ENCODE peak calls at places on chromosome 2, in ten cellular contexts. K is colonic mucosa, E is ovary, F is keratinocyte, X is dorsolateral prefrontal cortex, R is cardiac muscle cell, Y is fibroblast of lung, P is spleen, W is IMR-90, Q is transverse colon. J is an unnamed sample.

GRCh38 chr2:109516445-109517117 is 97.2 kb downstream of the SEPTIN10 start:
- DNase-seq in K (peak), E (no peak), F (no peak), X (no peak), R (peak), Y (peak), P (no peak), W (peak), Q (peak), J (peak)

GRCh38 chr2:180707867-180708205 is 272.6 kb upstream of the UBE2E3 start:
- DNase-seq in K (peak), E (no peak), F (peak), X (no peak), R (peak), Y (peak), P (no peak), W (peak), Q (peak), J (no peak)

GRCh38 chr2:84766791-84767190 is 114.1 kb downstream of the TRABD2A start:
- DNase-seq in K (no peak), E (no peak), F (no peak), X (no peak), R (no peak), Y (no peak), P (no peak), W (no peak), Q (no peak), J (no peak)

GRCh38 chr2:2157400-2157799 is 173.7 kb downstream of the MYT1L start:
- DNase-seq in K (no peak), E (no peak), F (no peak), X (no peak), R (no peak), Y (no peak), P (no peak), W (no peak), Q (no peak), J (no peak)

GRCh38 chr2:74585406-74586182 is 31.1 kb downstream of the DOK1 start:
- DNase-seq in K (no peak), E (no peak), F (no peak), X (peak), R (peak), Y (no peak), P (no peak), W (no peak), Q (peak), J (no peak)

GRCh38 chr2:24820175-24820513 is 26.9 kb downstream of the CENPO start:
- DNase-seq in K (peak), E (no peak), F (no peak), X (no peak), R (no peak), Y (no peak), P (no peak), W (no peak), Q (no peak), J (no peak)

GRCh38 chr2:228273159-228273558 is 91.7 kb upstream of the SPHKAP start:
- DNase-seq in K (no peak), E (no peak), F (no peak), X (no peak), R (no peak), Y (no peak), P (no peak), W (no peak), Q (no peak), J (no peak)

GRCh38 chr2:169329669-169330554 is 32.4 kb downstream of the LRP2 start:
- DNase-seq in K (no peak), E (no peak), F (no peak), X (no peak), R (no peak), Y (no peak), P (no peak), W (no peak), Q (no peak), J (no peak)

GRCh38 chr2:152635635-152636298 is 81.5 kb downstream of the PRPF40A start:
- DNase-seq in K (peak), E (peak), F (peak), X (peak), R (peak), Y (peak), P (peak), W (peak), Q (peak), J (peak)

GRCh38 chr2:116733699-116734098 is 1080.8 kb upstream of the DDX18 start:
- DNase-seq in K (no peak), E (no peak), F (no peak), X (no peak), R (no peak), Y (peak), P (no peak), W (no peak), Q (no peak), J (no peak)

GRCh38 chr2:109647636-109648035 is 33.5 kb downstream of the SOWAHC start:
- DNase-seq in K (no peak), E (no peak), F (no peak), X (no peak), R (peak), Y (peak), P (no peak), W (peak), Q (no peak), J (no peak)

GRCh38 chr2:62439425-62439824 is 66.6 kb downstream of the TMEM17 start:
- DNase-seq in K (no peak), E (no peak), F (no peak), X (no peak), R (no peak), Y (no peak), P (no peak), W (no peak), Q (no peak), J (no peak)

DNA sequence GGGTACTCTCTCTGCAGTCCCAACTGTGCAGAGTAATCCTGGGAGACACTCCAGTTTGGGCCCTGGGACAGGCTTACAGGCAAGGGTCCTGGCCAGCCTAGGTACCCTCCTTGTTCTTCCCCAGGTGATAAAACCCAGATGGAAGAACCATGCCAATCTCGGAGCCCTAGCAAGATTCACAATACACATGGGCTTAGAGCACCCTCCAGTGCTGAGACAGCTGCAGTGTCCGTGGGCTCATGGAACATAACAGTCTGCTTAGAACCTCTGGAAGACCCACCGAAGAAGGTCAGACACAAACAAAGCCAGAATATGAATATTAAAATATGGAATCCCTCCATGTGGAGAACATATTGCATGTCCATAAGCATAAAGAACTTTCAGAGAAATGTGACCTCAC is 568.1 kb downstream of the KCNJ3 start:
- DNase-seq in K (no peak), E (no peak), F (no peak), X (no peak), R (no peak), Y (no peak), P (no peak), W (no peak), Q (no peak), J (no peak)
- TF ChIP-seq CTCF in K (no peak), E (no peak), F (no peak), X (no peak), R (no peak), Y (no peak), P (no peak), W (no peak), Q (no peak), J (no peak)

DNA sequence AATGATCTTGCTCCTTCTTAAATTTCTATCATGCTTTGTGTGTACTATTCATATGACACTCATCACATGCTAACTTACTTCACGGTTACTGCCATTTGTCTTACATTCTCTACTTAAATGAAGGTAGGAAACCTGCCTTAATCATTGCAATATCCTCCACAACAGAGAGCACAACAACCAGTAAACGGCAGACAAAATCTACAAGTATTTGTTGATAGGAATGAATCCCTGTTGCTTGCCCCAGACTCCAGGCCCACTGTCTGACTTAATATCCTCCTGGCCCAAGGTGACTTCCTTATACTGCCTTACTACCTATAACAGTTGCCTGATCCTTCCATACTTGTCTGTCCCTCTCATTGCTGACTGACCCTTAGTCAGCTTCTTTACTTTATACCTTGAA is 3.5 kb downstream of the PPP3R1 start:
- DNase-seq in K (no peak), E (no peak), F (no peak), X (no peak), R (no peak), Y (no peak), P (no peak), W (no peak), Q (no peak), J (no peak)
- H3K27ac ChIP-seq in K (no peak), E (no peak), F (peak), X (no peak), R (no peak), Y (no peak), P (no peak), W (no peak), Q (no peak), J (no peak)

GRCh38 chr2:111135910-111136297 is 15.2 kb downstream of the BCL2L11 start:
- DNase-seq in K (no peak), E (no peak), F (no peak), X (no peak), R (peak), Y (peak), P (no peak), W (peak), Q (no peak), J (peak)
- TF ChIP-seq CTCF in K (no peak), E (no peak), F (peak), X (no peak), R (peak), Y (peak), P (no peak), W (peak), Q (no peak), J (no peak)

GRCh38 chr2:142876423-142876822 is 1.0 kb upstream of the KYNU start:
- DNase-seq in K (no peak), E (no peak), F (no peak), X (no peak), R (no peak), Y (no peak), P (no peak), W (peak), Q (no peak), J (no peak)

GRCh38 chr2:142874293-142874814 is 3.1 kb upstream of the KYNU start:
- DNase-seq in K (peak), E (no peak), F (peak), X (no peak), R (peak), Y (peak), P (no peak), W (peak), Q (peak), J (peak)

GRCh38 chr2:142873850-142874287 is 3.6 kb upstream of the KYNU start:
- DNase-seq in K (no peak), E (no peak), F (no peak), X (no peak), R (no peak), Y (no peak), P (no peak), W (peak), Q (no peak), J (no peak)

GRCh38 chr2:142875642-142876041 is 1.8 kb upstream of the KYNU start:
- DNase-seq in K (no peak), E (no peak), F (no peak), X (no peak), R (no peak), Y (peak), P (no peak), W (peak), Q (no peak), J (no peak)

GRCh38 chr2:142875010-142875409 is 2.5 kb upstream of the KYNU start:
- DNase-seq in K (no peak), E (no peak), F (no peak), X (no peak), R (no peak), Y (no peak), P (no peak), W (no peak), Q (no peak), J (no peak)
- H3K27ac ChIP-seq in K (peak), E (no peak), F (peak), X (no peak), R (no peak), Y (peak), P (no peak), W (peak), Q (no peak), J (no peak)

DNA sequence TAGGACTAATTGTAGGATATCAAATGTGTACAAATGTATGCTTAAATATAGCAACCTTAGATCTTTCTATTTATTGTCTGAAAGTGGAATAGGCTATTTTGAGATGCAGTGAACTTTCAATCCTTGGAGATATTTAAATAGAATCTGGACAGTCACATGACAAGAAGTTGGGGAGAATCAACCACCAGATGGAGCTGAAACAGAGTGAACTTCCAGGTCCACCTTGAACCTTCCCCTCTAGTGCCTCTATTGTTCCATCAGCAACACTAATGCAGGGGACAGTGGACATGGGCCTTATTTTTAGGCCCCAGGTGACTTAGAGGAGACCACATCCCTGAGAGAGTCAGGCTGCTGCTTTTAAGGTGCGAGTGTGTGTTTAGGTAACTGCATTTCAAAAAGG is 37.0 kb upstream of the CRIM1 start:
- DNase-seq in K (no peak), E (no peak), F (no peak), X (no peak), R (peak), Y (no peak), P (no peak), W (no peak), Q (no peak), J (no peak)
- TF ChIP-seq CTCF in K (no peak), E (no peak), F (peak), X (no peak), R (no peak), Y (peak), P (no peak), W (peak), Q (no peak), J (no peak)

GRCh38 chr2:68476454-68476853 is 9.1 kb downstream of the APLF start:
- DNase-seq in K (no peak), E (no peak), F (no peak), X (no peak), R (no peak), Y (no peak), P (no peak), W (no peak), Q (no peak), J (no peak)
- H3K27ac ChIP-seq in K (no peak), E (no peak), F (no peak), X (no peak), R (no peak), Y (no peak), P (no peak), W (no peak), Q (no peak), J (no peak)

GRCh38 chr2:193584522-193584938 is 1389.8 kb upstream of the TMEFF2 start:
- DNase-seq in K (no peak), E (no peak), F (no peak), X (no peak), R (peak), Y (peak), P (peak), W (peak), Q (no peak), J (no peak)
- TF ChIP-seq CTCF in K (peak), E (no peak), F (peak), X (no peak), R (peak), Y (no peak), P (no peak), W (no peak), Q (no peak), J (no peak)

GRCh38 chr2:217903859-217904613 is 98.8 kb downstream of the TNS1 start:
- DNase-seq in K (peak), E (peak), F (no peak), X (no peak), R (peak), Y (peak), P (no peak), W (peak), Q (peak), J (peak)
- H3K27ac ChIP-seq in K (peak), E (peak), F (no peak), X (no peak), R (no peak), Y (peak), P (peak), W (peak), Q (peak), J (peak)

GRCh38 chr2:13581471-13581870 is 864.7 kb downstream of the TRIB2 start:
- DNase-seq in K (no peak), E (no peak), F (no peak), X (no peak), R (no peak), Y (no peak), P (no peak), W (no peak), Q (no peak), J (no peak)
- TF ChIP-seq CTCF in K (no peak), E (no peak), F (peak), X (no peak), R (no peak), Y (no peak), P (no peak), W (no peak), Q (no peak), J (no peak)